ENCODE peak calls at places on chromosomes 4 and X, in eight cellular contexts. A is T-cell; G is NCI-H1092; B is CD8-positive, alpha-beta memory T cell; Y is activated T-helper 1 cell treated with anti-CD3 and anti-CD28 coated beads, Interleukin-12 subunit alpha, Interleukin-12 subunit beta, Interleukin-2, Interleukin-4 antibody, amounts not matched to agents 30 ng/mL and 10 ng/mL and 1 ng/mL, durations not matched to agents 14 hours and 24 hours and 36 hours; U is MG63; Q is EL; P is fibroblast of lung. E is an unnamed sample.

GRCh38 chr4:156169861-156170260 is 216.2 kb upstream of the CTSO start:
- DNase-seq in P (no peak), Q (peak; percentile 27), A (no peak), B (no peak), Y (no peak), G (no peak), U (no peak), E (no peak)

GRCh38 chr4:13656569-13656988 is 29.1 kb upstream of the BOD1L1 start:
- DNase-seq in B (peak; percentile 34), Y (peak; percentile 48), G (peak; percentile 15), U (no peak), A (peak; percentile 51), Q (peak; percentile 72), P (peak; percentile 81), E (peak; percentile 46)

GRCh38 chr4:6560416-6561172 is 14.4 kb upstream of the MAN2B2 start:
- DNase-seq in G (no peak), Y (no peak), B (no peak), A (no peak), Q (peak; percentile 63), U (no peak), P (peak; percentile 39), E (no peak)

GRCh38 chrX:34655496-34656258 is 1.4 kb downstream of the TMEM47 start:
- DNase-seq in P (peak; percentile 19), Q (peak; percentile 6), U (no peak), Y (no peak), G (no peak), A (no peak), B (no peak), E (no peak)

GRCh38 chr4:137393043-137393442 is 139.3 kb downstream of the PCDH18 start:
- DNase-seq in U (no peak), Q (no peak), G (peak; percentile 74), A (no peak), P (peak; percentile 59), Y (no peak), B (no peak), E (no peak)

GRCh38 chr4:27701563-27701962 is 840.9 kb downstream of the STIM2 start:
- DNase-seq in P (no peak), Y (no peak), A (no peak), G (no peak), B (no peak), U (no peak), Q (no peak), E (no peak)

GRCh38 chrX:136146614-136147319 is 566 bp upstream of the FHL1 start:
- DNase-seq in Q (no peak), B (no peak), Y (no peak), G (no peak), U (peak; percentile 19), P (no peak), A (no peak), E (no peak)

GRCh38 chrX:118499295-118499694 is 3.7 kb downstream of the DOCK11 start:
- DNase-seq in P (no peak), Q (no peak), Y (no peak), U (no peak), A (no peak), B (no peak), G (peak; percentile 23), E (no peak)

GRCh38 chr4:69054578-69055200 is 41.6 kb upstream of the UGT2B7 start:
- DNase-seq in A (no peak), U (peak; percentile 34), B (no peak), Q (peak; percentile 62), Y (no peak), P (peak; percentile 63), G (no peak), E (no peak)

GRCh38 chrX:80120335-80120734 is 105.8 kb downstream of the TBX22 start:
- DNase-seq in G (no peak), P (no peak), A (no peak), Q (no peak), U (no peak), Y (no peak), B (no peak), E (no peak)